ENCODE peak calls at places on chromosomes 11 and 22, in nine cellular contexts. One of them, this sample, is unnamed.

GRCh38 chr11:91742155-91742554 is 482.5 kb upstream of the FAT3 start:
- DNase-seq in erythroblast: no peak
- DNase-seq in activated CD8-positive, alpha-beta memory T cell treated with anti-CD3 and anti-CD28 coated beads for 24 hours: no peak
- DNase-seq in stimulated activated CD8-positive, alpha-beta memory T cell treated with anti-CD3 and anti-CD28 coated beads, Interleukin-15, amount 100 ng/mL, for 4 hours: no peak
- DNase-seq in caudate nucleus: no peak
- DNase-seq in NCI-H510A: no peak
- DNase-seq in activated T-cell treated with anti-CD3 and anti-CD28 coated beads for 1 hour: no peak
- DNase-seq in esophagus squamous epithelium: no peak
- DNase-seq in coronary artery: no peak
- DNase-seq in this sample: no peak

GRCh38 chr11:61968758-61969390 is 1.4 kb upstream of the FTH1 start:
- DNase-seq in erythroblast: no peak
- DNase-seq in activated CD8-positive, alpha-beta memory T cell treated with anti-CD3 and anti-CD28 coated beads for 24 hours: peak
- DNase-seq in stimulated activated CD8-positive, alpha-beta memory T cell treated with anti-CD3 and anti-CD28 coated beads, Interleukin-15, amount 100 ng/mL, for 4 hours: no peak
- DNase-seq in caudate nucleus: no peak
- DNase-seq in NCI-H510A: no peak
- DNase-seq in activated T-cell treated with anti-CD3 and anti-CD28 coated beads for 1 hour: no peak
- DNase-seq in esophagus squamous epithelium: no peak
- DNase-seq in coronary artery: no peak
- DNase-seq in this sample: no peak

GRCh38 chr22:35322126-35322525 is 22.4 kb downstream of the TOM1 start:
- DNase-seq in erythroblast: no peak
- DNase-seq in activated CD8-positive, alpha-beta memory T cell treated with anti-CD3 and anti-CD28 coated beads for 24 hours: no peak
- DNase-seq in stimulated activated CD8-positive, alpha-beta memory T cell treated with anti-CD3 and anti-CD28 coated beads, Interleukin-15, amount 100 ng/mL, for 4 hours: no peak
- DNase-seq in caudate nucleus: no peak
- DNase-seq in NCI-H510A: no peak
- DNase-seq in activated T-cell treated with anti-CD3 and anti-CD28 coated beads for 1 hour: no peak
- DNase-seq in esophagus squamous epithelium: no peak
- DNase-seq in coronary artery: no peak
- DNase-seq in this sample: no peak

GRCh38 chr11:11218287-11218986 is 134.6 kb downstream of the CSNK2A3 start:
- DNase-seq in erythroblast: no peak
- DNase-seq in activated CD8-positive, alpha-beta memory T cell treated with anti-CD3 and anti-CD28 coated beads for 24 hours: no peak
- DNase-seq in stimulated activated CD8-positive, alpha-beta memory T cell treated with anti-CD3 and anti-CD28 coated beads, Interleukin-15, amount 100 ng/mL, for 4 hours: no peak
- DNase-seq in caudate nucleus: no peak
- DNase-seq in NCI-H510A: no peak
- DNase-seq in activated T-cell treated with anti-CD3 and anti-CD28 coated beads for 1 hour: no peak
- DNase-seq in esophagus squamous epithelium: no peak
- DNase-seq in coronary artery: no peak
- DNase-seq in this sample: no peak

GRCh38 chr22:19821523-19822300 is 33.0 kb downstream of the GNB1L start:
- DNase-seq in erythroblast: no peak
- DNase-seq in activated CD8-positive, alpha-beta memory T cell treated with anti-CD3 and anti-CD28 coated beads for 24 hours: no peak
- DNase-seq in stimulated activated CD8-positive, alpha-beta memory T cell treated with anti-CD3 and anti-CD28 coated beads, Interleukin-15, amount 100 ng/mL, for 4 hours: no peak
- DNase-seq in caudate nucleus: no peak
- DNase-seq in NCI-H510A: no peak
- DNase-seq in activated T-cell treated with anti-CD3 and anti-CD28 coated beads for 1 hour: no peak
- DNase-seq in esophagus squamous epithelium: no peak
- DNase-seq in coronary artery: peak
- DNase-seq in this sample: no peak

GRCh38 chr11:26193714-26194373 is 138.1 kb upstream of the ANO3 start:
- DNase-seq in erythroblast: no peak
- DNase-seq in activated CD8-positive, alpha-beta memory T cell treated with anti-CD3 and anti-CD28 coated beads for 24 hours: no peak
- DNase-seq in stimulated activated CD8-positive, alpha-beta memory T cell treated with anti-CD3 and anti-CD28 coated beads, Interleukin-15, amount 100 ng/mL, for 4 hours: no peak
- DNase-seq in caudate nucleus: no peak
- DNase-seq in NCI-H510A: no peak
- DNase-seq in activated T-cell treated with anti-CD3 and anti-CD28 coated beads for 1 hour: no peak
- DNase-seq in esophagus squamous epithelium: no peak
- DNase-seq in coronary artery: no peak
- DNase-seq in this sample: no peak

GRCh38 chr11:116170526-116171120 is 602.2 kb downstream of the BUD13 start:
- DNase-seq in erythroblast: peak
- DNase-seq in activated CD8-positive, alpha-beta memory T cell treated with anti-CD3 and anti-CD28 coated beads for 24 hours: peak
- DNase-seq in stimulated activated CD8-positive, alpha-beta memory T cell treated with anti-CD3 and anti-CD28 coated beads, Interleukin-15, amount 100 ng/mL, for 4 hours: no peak
- DNase-seq in caudate nucleus: no peak
- DNase-seq in NCI-H510A: no peak
- DNase-seq in activated T-cell treated with anti-CD3 and anti-CD28 coated beads for 1 hour: no peak
- DNase-seq in esophagus squamous epithelium: no peak
- DNase-seq in coronary artery: peak
- DNase-seq in this sample: peak

GRCh38 chr11:106551744-106552671 is 466.3 kb downstream of the GUCY1A2 start:
- DNase-seq in erythroblast: no peak
- DNase-seq in activated CD8-positive, alpha-beta memory T cell treated with anti-CD3 and anti-CD28 coated beads for 24 hours: no peak
- DNase-seq in stimulated activated CD8-positive, alpha-beta memory T cell treated with anti-CD3 and anti-CD28 coated beads, Interleukin-15, amount 100 ng/mL, for 4 hours: no peak
- DNase-seq in caudate nucleus: no peak
- DNase-seq in NCI-H510A: no peak
- DNase-seq in activated T-cell treated with anti-CD3 and anti-CD28 coated beads for 1 hour: no peak
- DNase-seq in esophagus squamous epithelium: no peak
- DNase-seq in coronary artery: no peak
- DNase-seq in this sample: no peak

GRCh38 chr11:36116161-36116560 is 172.3 kb downstream of the LDLRAD3 start:
- DNase-seq in erythroblast: no peak
- DNase-seq in activated CD8-positive, alpha-beta memory T cell treated with anti-CD3 and anti-CD28 coated beads for 24 hours: no peak
- DNase-seq in stimulated activated CD8-positive, alpha-beta memory T cell treated with anti-CD3 and anti-CD28 coated beads, Interleukin-15, amount 100 ng/mL, for 4 hours: no peak
- DNase-seq in caudate nucleus: no peak
- DNase-seq in NCI-H510A: no peak
- DNase-seq in activated T-cell treated with anti-CD3 and anti-CD28 coated beads for 1 hour: no peak
- DNase-seq in esophagus squamous epithelium: no peak
- DNase-seq in coronary artery: no peak
- DNase-seq in this sample: no peak

GRCh38 chr22:46033256-46034200 is 56.6 kb upstream of the WNT7B start:
- DNase-seq in erythroblast: no peak
- DNase-seq in activated CD8-positive, alpha-beta memory T cell treated with anti-CD3 and anti-CD28 coated beads for 24 hours: no peak
- DNase-seq in stimulated activated CD8-positive, alpha-beta memory T cell treated with anti-CD3 and anti-CD28 coated beads, Interleukin-15, amount 100 ng/mL, for 4 hours: no peak
- DNase-seq in caudate nucleus: no peak
- DNase-seq in NCI-H510A: no peak
- DNase-seq in activated T-cell treated with anti-CD3 and anti-CD28 coated beads for 1 hour: no peak
- DNase-seq in esophagus squamous epithelium: no peak
- DNase-seq in coronary artery: no peak
- DNase-seq in this sample: no peak

GRCh38 chr22:19223617-19224016 is 45.1 kb upstream of the SLC25A1 start:
- DNase-seq in erythroblast: no peak
- DNase-seq in activated CD8-positive, alpha-beta memory T cell treated with anti-CD3 and anti-CD28 coated beads for 24 hours: no peak
- DNase-seq in stimulated activated CD8-positive, alpha-beta memory T cell treated with anti-CD3 and anti-CD28 coated beads, Interleukin-15, amount 100 ng/mL, for 4 hours: no peak
- DNase-seq in caudate nucleus: no peak
- DNase-seq in NCI-H510A: no peak
- DNase-seq in activated T-cell treated with anti-CD3 and anti-CD28 coated beads for 1 hour: no peak
- DNase-seq in esophagus squamous epithelium: no peak
- DNase-seq in coronary artery: no peak
- DNase-seq in this sample: no peak

GRCh38 chr22:38177044-38177443 is 4.6 kb downstream of the PLA2G6 start:
- DNase-seq in erythroblast: no peak
- DNase-seq in activated CD8-positive, alpha-beta memory T cell treated with anti-CD3 and anti-CD28 coated beads for 24 hours: no peak
- DNase-seq in stimulated activated CD8-positive, alpha-beta memory T cell treated with anti-CD3 and anti-CD28 coated beads, Interleukin-15, amount 100 ng/mL, for 4 hours: no peak
- DNase-seq in caudate nucleus: no peak
- DNase-seq in NCI-H510A: no peak
- DNase-seq in activated T-cell treated with anti-CD3 and anti-CD28 coated beads for 1 hour: no peak
- DNase-seq in esophagus squamous epithelium: no peak
- DNase-seq in coronary artery: peak
- DNase-seq in this sample: no peak

GRCh38 chr22:39908121-39908520 is 7.2 kb downstream of the GRAP2 start:
- DNase-seq in erythroblast: no peak
- DNase-seq in activated CD8-positive, alpha-beta memory T cell treated with anti-CD3 and anti-CD28 coated beads for 24 hours: no peak
- DNase-seq in stimulated activated CD8-positive, alpha-beta memory T cell treated with anti-CD3 and anti-CD28 coated beads, Interleukin-15, amount 100 ng/mL, for 4 hours: no peak
- DNase-seq in caudate nucleus: no peak
- DNase-seq in NCI-H510A: no peak
- DNase-seq in activated T-cell treated with anti-CD3 and anti-CD28 coated beads for 1 hour: no peak
- DNase-seq in esophagus squamous epithelium: no peak
- DNase-seq in coronary artery: no peak
- DNase-seq in this sample: no peak

GRCh38 chr11:73308003-73308962 is at the start of gene ARHGEF17:
- DNase-seq in erythroblast: peak
- DNase-seq in activated CD8-positive, alpha-beta memory T cell treated with anti-CD3 and anti-CD28 coated beads for 24 hours: no peak
- DNase-seq in stimulated activated CD8-positive, alpha-beta memory T cell treated with anti-CD3 and anti-CD28 coated beads, Interleukin-15, amount 100 ng/mL, for 4 hours: peak
- DNase-seq in caudate nucleus: peak
- DNase-seq in NCI-H510A: peak
- DNase-seq in activated T-cell treated with anti-CD3 and anti-CD28 coated beads for 1 hour: peak
- DNase-seq in esophagus squamous epithelium: no peak
- DNase-seq in coronary artery: peak
- DNase-seq in this sample: peak

GRCh38 chr22:44669725-44670027 is 32.3 kb upstream of the PRR5 start:
- DNase-seq in erythroblast: peak
- DNase-seq in activated CD8-positive, alpha-beta memory T cell treated with anti-CD3 and anti-CD28 coated beads for 24 hours: no peak
- DNase-seq in stimulated activated CD8-positive, alpha-beta memory T cell treated with anti-CD3 and anti-CD28 coated beads, Interleukin-15, amount 100 ng/mL, for 4 hours: no peak
- DNase-seq in caudate nucleus: no peak
- DNase-seq in NCI-H510A: no peak
- DNase-seq in activated T-cell treated with anti-CD3 and anti-CD28 coated beads for 1 hour: no peak
- DNase-seq in esophagus squamous epithelium: no peak
- DNase-seq in coronary artery: no peak
- DNase-seq in this sample: peak

GRCh38 chr22:35728639-35729308 is 11.1 kb downstream of the APOL5 start:
- DNase-seq in erythroblast: no peak
- DNase-seq in activated CD8-positive, alpha-beta memory T cell treated with anti-CD3 and anti-CD28 coated beads for 24 hours: peak
- DNase-seq in stimulated activated CD8-positive, alpha-beta memory T cell treated with anti-CD3 and anti-CD28 coated beads, Interleukin-15, amount 100 ng/mL, for 4 hours: no peak
- DNase-seq in caudate nucleus: no peak
- DNase-seq in NCI-H510A: peak
- DNase-seq in activated T-cell treated with anti-CD3 and anti-CD28 coated beads for 1 hour: no peak
- DNase-seq in esophagus squamous epithelium: no peak
- DNase-seq in coronary artery: no peak
- DNase-seq in this sample: no peak

GRCh38 chr22:17331690-17332089 is 37.6 kb upstream of the CECR2 start:
- DNase-seq in erythroblast: no peak
- DNase-seq in activated CD8-positive, alpha-beta memory T cell treated with anti-CD3 and anti-CD28 coated beads for 24 hours: no peak
- DNase-seq in stimulated activated CD8-positive, alpha-beta memory T cell treated with anti-CD3 and anti-CD28 coated beads, Interleukin-15, amount 100 ng/mL, for 4 hours: no peak
- DNase-seq in caudate nucleus: no peak
- DNase-seq in NCI-H510A: no peak
- DNase-seq in activated T-cell treated with anti-CD3 and anti-CD28 coated beads for 1 hour: no peak
- DNase-seq in esophagus squamous epithelium: no peak
- DNase-seq in coronary artery: no peak
- DNase-seq in this sample: no peak

GRCh38 chr11:64638017-64638664 is 47.1 kb downstream of the SLC22A12 start:
- DNase-seq in erythroblast: no peak
- DNase-seq in activated CD8-positive, alpha-beta memory T cell treated with anti-CD3 and anti-CD28 coated beads for 24 hours: no peak
- DNase-seq in stimulated activated CD8-positive, alpha-beta memory T cell treated with anti-CD3 and anti-CD28 coated beads, Interleukin-15, amount 100 ng/mL, for 4 hours: no peak
- DNase-seq in caudate nucleus: no peak
- DNase-seq in NCI-H510A: no peak
- DNase-seq in activated T-cell treated with anti-CD3 and anti-CD28 coated beads for 1 hour: no peak
- DNase-seq in esophagus squamous epithelium: no peak
- DNase-seq in coronary artery: no peak
- DNase-seq in this sample: no peak

GRCh38 chr11:98455500-98456186 is 565.1 kb upstream of the CNTN5 start:
- DNase-seq in erythroblast: peak
- DNase-seq in activated CD8-positive, alpha-beta memory T cell treated with anti-CD3 and anti-CD28 coated beads for 24 hours: no peak
- DNase-seq in stimulated activated CD8-positive, alpha-beta memory T cell treated with anti-CD3 and anti-CD28 coated beads, Interleukin-15, amount 100 ng/mL, for 4 hours: no peak
- DNase-seq in caudate nucleus: no peak
- DNase-seq in NCI-H510A: no peak
- DNase-seq in activated T-cell treated with anti-CD3 and anti-CD28 coated beads for 1 hour: no peak
- DNase-seq in esophagus squamous epithelium: no peak
- DNase-seq in coronary artery: no peak
- DNase-seq in this sample: no peak

GRCh38 chr11:15288801-15289342 is 174.1 kb downstream of the INSC start:
- DNase-seq in erythroblast: no peak
- DNase-seq in activated CD8-positive, alpha-beta memory T cell treated with anti-CD3 and anti-CD28 coated beads for 24 hours: no peak
- DNase-seq in stimulated activated CD8-positive, alpha-beta memory T cell treated with anti-CD3 and anti-CD28 coated beads, Interleukin-15, amount 100 ng/mL, for 4 hours: no peak
- DNase-seq in caudate nucleus: no peak
- DNase-seq in NCI-H510A: no peak
- DNase-seq in activated T-cell treated with anti-CD3 and anti-CD28 coated beads for 1 hour: no peak
- DNase-seq in esophagus squamous epithelium: no peak
- DNase-seq in coronary artery: no peak
- DNase-seq in this sample: no peak

GRCh38 chr11:113114452-113115027 is 153.3 kb downstream of the NCAM1 start:
- DNase-seq in erythroblast: peak
- DNase-seq in activated CD8-positive, alpha-beta memory T cell treated with anti-CD3 and anti-CD28 coated beads for 24 hours: no peak
- DNase-seq in stimulated activated CD8-positive, alpha-beta memory T cell treated with anti-CD3 and anti-CD28 coated beads, Interleukin-15, amount 100 ng/mL, for 4 hours: no peak
- DNase-seq in caudate nucleus: peak
- DNase-seq in NCI-H510A: peak
- DNase-seq in activated T-cell treated with anti-CD3 and anti-CD28 coated beads for 1 hour: no peak
- DNase-seq in esophagus squamous epithelium: no peak
- DNase-seq in coronary artery: no peak
- DNase-seq in this sample: peak

GRCh38 chr22:41907436-41908401 is 7.2 kb downstream of the SHISA8 start:
- DNase-seq in erythroblast: no peak
- DNase-seq in activated CD8-positive, alpha-beta memory T cell treated with anti-CD3 and anti-CD28 coated beads for 24 hours: no peak
- DNase-seq in stimulated activated CD8-positive, alpha-beta memory T cell treated with anti-CD3 and anti-CD28 coated beads, Interleukin-15, amount 100 ng/mL, for 4 hours: no peak
- DNase-seq in caudate nucleus: no peak
- DNase-seq in NCI-H510A: no peak
- DNase-seq in activated T-cell treated with anti-CD3 and anti-CD28 coated beads for 1 hour: no peak
- DNase-seq in esophagus squamous epithelium: no peak
- DNase-seq in coronary artery: no peak
- DNase-seq in this sample: no peak

This sample was measured in WERI-Rb-1.